ENCODE peak calls at places on chromosomes 11 and 22, in eight cellular contexts. Y, F, I, E, M, L, T and V are unnamed samples. For H3K4me1, the result is how much of the 10 kb centered on the place peaks cover.

GRCh38 chr22:22799561-22799960 is 88.1 kb upstream of the IGLL5 start:
- DNase-seq in I (peak), M (no peak), Y (no peak), T (no peak), L (no peak), F (no peak), E (no peak), V (peak)

GRCh38 chr22:36528795-36529718 is at the start of gene EIF3D:
- DNase-seq in T (peak), I (peak), E (peak), F (peak), Y (peak), L (peak), M (peak), V (peak)

GRCh38 chr11:76443254-76443935 is 1.4 kb upstream of the EMSY start:
- DNase-seq in I (no peak), M (no peak), E (no peak), T (no peak), L (no peak), F (no peak), Y (no peak), V (no peak)

GRCh38 chr11:8832571-8833260 is 78.3 kb upstream of the AKIP1 start:
- DNase-seq in T (no peak), E (peak), L (no peak), I (no peak), M (no peak), F (no peak), Y (no peak), V (no peak)

GRCh38 chr22:48919851-48920589 is 907.7 kb downstream of the BRD1 start:
- DNase-seq in I (peak), L (no peak), Y (no peak), T (peak), M (no peak), F (no peak), E (no peak), V (no peak)

GRCh38 chr22:49192180-49192856 is 635.4 kb downstream of the BRD1 start:
- DNase-seq in M (no peak), Y (no peak), F (no peak), L (no peak), T (peak), E (no peak), I (no peak), V (peak)

GRCh38 chr11:115613986-115614625 is 109.9 kb upstream of the CADM1 start:
- DNase-seq in Y (no peak), M (no peak), L (no peak), E (no peak), I (no peak), F (no peak), T (no peak), V (no peak)

GRCh38 chr11:121588747-121589146 is 136.0 kb upstream of the SORL1-AS1 start:
- DNase-seq in I (no peak), M (no peak), F (no peak), E (no peak), Y (no peak), T (no peak), L (no peak), V (no peak)

GRCh38 chr11:122655527-122656072 is at the start of gene UBASH3B:
- DNase-seq in T (peak), M (peak), E (peak), I (peak), Y (peak), L (peak), F (peak), V (peak)

GRCh38 chr11:60918941-60919275 is 5.0 kb downstream of the TMEM109 start:
- DNase-seq in E (no peak), F (no peak), T (no peak), I (no peak), Y (no peak), M (no peak), L (no peak), V (no peak)

GRCh38 chr11:91136631-91137030 is 913.8 kb upstream of the CHORDC1 start:
- DNase-seq in L (no peak), I (no peak), M (no peak), T (no peak), Y (no peak), E (no peak), F (no peak), V (no peak)

GRCh38 chr22:20128902-20129746 is 2.5 kb upstream of the ZDHHC8 start:
- DNase-seq in I (no peak), E (peak), L (no peak), Y (no peak), F (no peak), T (peak), M (peak), V (peak)

GRCh38 chr22:46043816-46044717 is 67.1 kb upstream of the WNT7B start:
- DNase-seq in M (peak), E (peak), L (no peak), T (peak), I (peak), F (peak), Y (peak), V (no peak)

GRCh38 chr11:14310696-14311095 is 48.3 kb downstream of the RRAS2 start:
- DNase-seq in I (no peak), M (no peak), F (no peak), Y (no peak), E (no peak), L (no peak), T (no peak), V (no peak)

GRCh38 chr11:12800032-12800671 is 125.9 kb downstream of the TEAD1 start:
- DNase-seq in Y (no peak), E (no peak), F (no peak), M (peak), T (no peak), L (no peak), I (no peak), V (no peak)

GRCh38 chr22:31143038-31143437 is 2.7 kb upstream of the PLA2G3 start:
- DNase-seq in Y (peak), F (no peak), M (no peak), I (peak), T (no peak), E (no peak), L (peak), V (no peak)

GRCh38 chr11:129639300-129639699 is 176.3 kb upstream of the TMEM45B start:
- DNase-seq in F (no peak), Y (no peak), T (no peak), M (no peak), E (no peak), I (no peak), L (no peak), V (no peak)

GRCh38 chr11:75433443-75433842 is 440 bp upstream of the KLHL35 start:
- DNase-seq in Y (no peak), M (no peak), F (no peak), T (no peak), I (no peak), L (no peak), E (no peak), V (no peak)

GRCh38 chr22:47376322-47376700 is 613.9 kb downstream of the TBC1D22A start:
- DNase-seq in F (no peak), E (no peak), Y (no peak), L (no peak), I (peak), M (no peak), T (no peak), V (peak)

GRCh38 chr11:16611395-16612233 is 126.8 kb upstream of the C11orf58 start:
- DNase-seq in Y (no peak), M (no peak), L (no peak), E (no peak), I (no peak), F (no peak), T (no peak), V (no peak)

GRCh38 chr11:84963240-84963639 is 663.9 kb downstream of the DLG2 start:
- DNase-seq in E (no peak), M (no peak), L (no peak), I (no peak), F (no peak), Y (no peak), T (no peak), V (no peak)

GRCh38 chr22:45335021-45335818 is 25.5 kb downstream of the FAM118A start:
- DNase-seq in Y (no peak), F (no peak), I (no peak), T (peak), M (no peak), L (peak), E (no peak), V (peak)

GRCh38 chr11:12529041-12529440 is 145.2 kb upstream of the TEAD1 start:
- DNase-seq in I (no peak), F (no peak), M (no peak), T (no peak), L (no peak), Y (no peak), E (no peak), V (no peak)

GRCh38 chr11:18526130-18526520 is 617 bp downstream of the TSG101 start:
- DNase-seq in L (no peak), E (no peak), T (no peak), F (no peak), I (no peak), Y (no peak), M (no peak), V (no peak)

DNA sequence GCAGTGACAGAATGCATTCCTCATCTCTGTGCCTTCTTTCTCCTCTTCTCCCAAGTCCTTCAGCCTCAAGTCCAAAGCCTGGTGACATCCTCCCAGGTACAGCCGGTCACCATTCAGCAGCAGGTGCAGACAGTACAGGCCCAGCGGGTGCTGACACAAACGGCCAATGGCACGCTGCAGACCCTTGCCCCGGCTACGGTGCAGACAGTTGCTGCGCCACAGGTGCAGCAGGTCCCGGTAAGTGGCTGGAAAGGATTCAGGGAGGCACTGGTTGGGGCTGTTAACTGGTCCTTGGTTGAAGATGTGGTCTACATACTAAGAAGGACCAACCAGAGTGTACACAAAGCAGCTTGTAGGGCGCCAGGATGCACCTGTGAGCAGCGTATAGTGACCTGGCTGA is 35.7 kb downstream of the SREBF2 start:
- DNase-seq in E (no peak), I (no peak), T (no peak), Y (no peak), M (no peak), F (no peak), L (no peak), V (no peak)
- H3K4me3 ChIP-seq in E (no peak), I (no peak), T (no peak), Y (no peak), M (no peak), F (no peak), L (no peak), V (no peak)

GRCh38 chr11:1889941-1890855 is 1.5 kb downstream of the PRR33 start:
- DNase-seq in F (no peak), T (peak), Y (no peak), I (no peak), E (no peak), M (no peak), L (peak), V (peak)
- TF ChIP-seq CTCF in F (no peak), T (no peak), Y (no peak), I (no peak), E (no peak), M (no peak), L (no peak), V (no peak)

GRCh38 chr22:17804331-17805080 is 30.2 kb upstream of the BID start:
- DNase-seq in Y (no peak), F (no peak), E (no peak), I (no peak), L (no peak), M (no peak), T (no peak), V (no peak)

GRCh38 chr22:17803871-17804270 is 29.6 kb upstream of the BID start:
- DNase-seq in T (no peak), M (no peak), E (no peak), Y (no peak), L (no peak), I (no peak), F (no peak), V (no peak)

GRCh38 chr22:17802411-17802810 is 28.1 kb upstream of the BID start:
- DNase-seq in Y (no peak), E (no peak), T (no peak), M (no peak), L (no peak), I (no peak), F (no peak), V (no peak)

GRCh38 chr22:17806437-17806836 is 32.2 kb upstream of the BID start:
- DNase-seq in Y (no peak), E (no peak), M (no peak), T (no peak), F (no peak), I (no peak), L (no peak), V (peak)

GRCh38 chr22:17802822-17803221 is 28.6 kb upstream of the BID start:
- DNase-seq in Y (no peak), M (no peak), I (no peak), E (no peak), T (no peak), L (no peak), F (no peak), V (no peak)
- H3K4me1 ChIP-seq in Y (under half), M (under half), I (under half), E (under half), T (under half), L (under half), F (under half), V (under half)

GRCh38 chr11:10829139-10829538 is 20.4 kb upstream of the EIF4G2 start:
- DNase-seq in L (no peak), M (no peak), Y (no peak), T (no peak), E (no peak), F (no peak), I (no peak), V (no peak)

GRCh38 chr11:10818594-10818993 is 9.9 kb upstream of the EIF4G2 start:
- DNase-seq in F (no peak), I (no peak), E (no peak), L (no peak), M (no peak), Y (no peak), T (no peak), V (no peak)

GRCh38 chr11:10828407-10828806 is 19.7 kb upstream of the EIF4G2 start:
- DNase-seq in I (no peak), F (no peak), T (no peak), L (no peak), Y (no peak), E (no peak), M (no peak), V (no peak)

GRCh38 chr11:10824888-10825287 is 16.2 kb upstream of the EIF4G2 start:
- DNase-seq in Y (no peak), I (no peak), E (no peak), L (no peak), F (no peak), T (no peak), M (no peak), V (no peak)

GRCh38 chr11:10823152-10823579 is 14.4 kb upstream of the EIF4G2 start:
- DNase-seq in Y (no peak), F (no peak), I (no peak), T (no peak), M (no peak), E (no peak), L (no peak), V (no peak)
- H3K4me3 ChIP-seq in Y (no peak), F (no peak), I (no peak), T (no peak), M (no peak), E (no peak), L (no peak), V (no peak)

GRCh38 chr11:69664103-69664775 is 10.9 kb downstream of the LTO1 start:
- DNase-seq in Y (peak), M (no peak), F (no peak), L (peak), I (peak), E (no peak), T (no peak), V (peak)

GRCh38 chr11:69662806-69663205 is 12.3 kb downstream of the LTO1 start:
- DNase-seq in I (peak), L (peak), Y (peak), F (no peak), M (no peak), E (no peak), T (no peak), V (peak)

GRCh38 chr11:69663326-69663725 is 11.8 kb downstream of the LTO1 start:
- DNase-seq in I (peak), E (no peak), L (peak), Y (peak), T (no peak), M (no peak), F (no peak), V (no peak)

GRCh38 chr11:69661413-69661715 is 13.8 kb downstream of the LTO1 start:
- DNase-seq in F (no peak), M (no peak), E (no peak), I (peak), T (no peak), Y (peak), L (peak), V (peak)

GRCh38 chr11:69662021-69662698 is 13.0 kb downstream of the LTO1 start:
- DNase-seq in Y (peak), M (no peak), F (no peak), T (no peak), L (peak), E (no peak), I (peak), V (peak)
- TF ChIP-seq CTCF in Y (no peak), M (no peak), F (no peak), T (no peak), L (no peak), E (peak), I (no peak), V (no peak)

GRCh38 chr11:45090607-45091006 is 55.8 kb upstream of the PRDM11 start:
- DNase-seq in Y (no peak), F (no peak), T (peak), L (no peak), E (no peak), I (no peak), M (no peak), V (peak)
- H3K4me1 ChIP-seq in Y (under half), F (under half), T (under half), L (under half), E (under half), I (half or more), M (under half), V (under half)

DNA sequence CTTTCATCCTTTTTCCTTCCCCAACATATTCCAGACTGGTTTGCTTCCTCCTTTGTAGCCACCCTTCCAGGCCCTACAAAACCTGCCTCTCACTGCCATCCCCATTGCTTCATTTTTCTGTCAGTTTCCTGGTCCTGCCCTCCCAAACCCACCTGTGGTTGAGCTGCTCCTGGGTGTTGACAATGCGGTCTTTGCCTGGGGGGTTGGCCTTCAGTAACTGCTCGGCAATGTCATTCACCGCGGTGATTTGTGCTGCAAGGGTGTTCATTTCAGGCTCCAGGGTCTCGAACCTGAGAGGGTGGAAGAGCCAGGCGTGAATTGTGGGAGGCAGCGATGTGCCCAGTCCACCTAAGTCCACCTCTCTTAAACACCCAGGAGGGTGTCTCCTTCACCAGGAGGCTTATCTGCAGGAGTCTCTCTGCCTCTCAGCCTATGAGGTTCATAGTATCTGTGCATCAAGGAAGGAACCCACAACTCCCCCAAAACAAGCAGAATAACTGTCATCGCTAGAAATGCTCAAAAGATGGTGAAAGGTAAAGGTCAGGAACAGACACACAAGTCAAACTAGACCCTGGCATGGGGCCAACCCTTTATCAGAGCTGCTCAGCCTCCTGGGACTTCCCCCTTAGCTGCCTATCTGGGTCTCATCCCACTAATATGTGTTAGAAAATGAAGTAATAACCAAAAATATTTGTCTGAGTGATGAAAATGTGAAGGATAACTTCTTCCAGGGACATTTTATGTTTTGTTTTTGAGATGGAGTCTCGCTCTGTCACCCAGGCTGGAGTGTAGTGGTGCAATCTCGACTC is 23.9 kb upstream of the RBM4B start:
- DNase-seq in I (no peak), L (no peak), Y (no peak), F (no peak), T (peak), M (no peak), E (no peak), V (peak)
- H3K4me3 ChIP-seq in I (no peak), L (no peak), Y (no peak), F (no peak), T (no peak), M (no peak), E (no peak), V (no peak)

DNA sequence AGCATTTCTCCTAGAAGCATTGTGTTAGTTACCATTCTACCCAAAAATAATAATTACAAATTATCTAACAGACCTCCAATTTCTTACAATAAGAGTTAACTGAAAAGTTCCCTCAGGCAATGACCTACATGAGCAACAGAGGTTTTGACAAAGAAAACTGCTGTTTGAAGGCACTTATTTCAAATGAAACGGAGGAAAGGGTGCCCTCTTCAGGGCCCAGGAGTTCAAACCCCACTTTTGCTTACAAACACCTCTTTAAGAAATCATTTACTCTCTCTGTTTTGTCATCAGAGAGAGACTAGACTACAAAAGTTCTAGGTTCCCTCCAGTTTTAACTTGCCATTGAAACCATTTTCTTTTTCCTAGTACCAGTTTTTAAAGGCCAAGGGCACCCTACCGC is 56.7 kb downstream of the AMBRA1 start:
- DNase-seq in F (no peak), E (no peak), Y (no peak), T (no peak), M (no peak), I (no peak), L (no peak), V (no peak)
- TF ChIP-seq CTCF in F (no peak), E (peak), Y (no peak), T (no peak), M (no peak), I (no peak), L (no peak), V (no peak)

DNA sequence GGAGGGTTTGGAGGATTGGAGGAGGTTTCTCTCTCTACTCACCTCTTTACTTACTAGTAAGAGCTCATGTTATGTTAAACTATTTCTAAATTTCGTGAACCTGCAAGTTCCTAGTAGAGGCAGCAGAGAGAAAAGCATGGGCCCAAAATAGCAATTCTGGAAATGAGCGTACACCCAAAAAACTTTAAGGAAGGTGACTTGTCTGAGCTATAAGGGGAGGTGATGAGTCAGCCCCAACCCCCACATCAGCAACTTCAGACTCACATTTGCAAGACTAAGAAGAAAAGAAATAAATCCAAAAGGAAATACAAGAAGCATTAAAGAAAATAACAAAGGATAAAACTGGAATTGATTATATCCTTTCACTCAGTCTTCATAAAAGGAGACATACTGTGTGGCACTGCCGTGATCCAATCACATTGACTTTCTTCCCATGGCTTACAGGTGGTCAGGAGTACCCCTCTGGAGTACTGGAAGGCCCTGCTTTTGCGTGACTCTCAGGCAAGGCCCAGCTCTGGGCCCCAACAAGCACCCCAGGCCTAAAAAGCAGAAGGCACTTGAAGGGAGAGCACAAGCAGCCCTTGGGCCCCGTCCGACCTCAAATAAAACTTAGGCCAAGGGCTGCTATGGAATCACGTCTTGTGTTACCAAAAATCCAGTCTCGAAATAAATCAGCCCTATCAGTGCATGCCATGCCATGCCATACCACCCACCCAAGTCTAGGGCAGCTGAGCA is 14.3 kb downstream of the PACSIN2 start:
- DNase-seq in F (no peak), Y (no peak), T (no peak), L (no peak), M (no peak), E (no peak), I (no peak), V (no peak)
- H3K4me1 ChIP-seq in F (under half), Y (half or more), T (half or more), L (under half), M (under half), E (under half), I (half or more), V (under half)